ENCODE peak calls at places on chromosomes 5 and 9, in eight cellular contexts. I, C, J, W, E, K, B and N are unnamed samples. For H3K4me1, the result is how much of the 10 kb centered on the place peaks cover.

GRCh38 chr9:128102861-128103588 is 24.5 kb downstream of the PTGES2 start:
- DNase-seq in W (no peak), J (peak), I (no peak), K (no peak), C (no peak), E (no peak), B (no peak), N (peak)

GRCh38 chr9:5122116-5122515 is 63.3 kb downstream of the INSL6 start:
- DNase-seq in C (no peak), E (no peak), K (no peak), I (no peak), B (no peak), J (no peak), W (no peak), N (no peak)

GRCh38 chr9:84759300-84759750 is 89.8 kb downstream of the NTRK2 start:
- DNase-seq in E (no peak), C (no peak), J (no peak), K (no peak), W (no peak), B (no peak), I (no peak), N (no peak)

GRCh38 chr9:115000217-115000639 is 69.8 kb upstream of the TNFSF8 start:
- DNase-seq in C (no peak), K (no peak), J (no peak), W (no peak), I (no peak), B (no peak), E (no peak), N (no peak)

GRCh38 chr5:83991566-83992224 is 271.0 kb upstream of the HAPLN1 start:
- DNase-seq in J (no peak), I (no peak), W (no peak), E (no peak), C (no peak), B (no peak), K (no peak), N (no peak)

GRCh38 chr5:76622973-76623596 is at the start of gene F2RL2:
- DNase-seq in B (peak), J (no peak), W (peak), K (no peak), I (no peak), E (no peak), C (no peak), N (no peak)

GRCh38 chr5:62450259-62450658 is 37.7 kb downstream of the IPO11 start:
- DNase-seq in E (no peak), J (no peak), K (no peak), C (no peak), W (no peak), I (no peak), B (no peak), N (no peak)

GRCh38 chr9:128115187-128116103 is 12.1 kb downstream of the PTGES2 start:
- DNase-seq in E (peak), W (no peak), I (no peak), K (peak), B (peak), C (no peak), J (peak), N (peak)

GRCh38 chr5:141714542-141715303 is 32.7 kb upstream of the ARAP3 start:
- DNase-seq in C (no peak), W (no peak), I (no peak), J (no peak), K (no peak), E (no peak), B (no peak), N (no peak)

GRCh38 chr9:22100626-22101025 is 91.5 kb upstream of the CDKN2B start:
- DNase-seq in E (no peak), K (no peak), B (no peak), I (peak), J (no peak), W (peak), C (no peak), N (no peak)

GRCh38 chr5:172774561-172775271 is 3.7 kb upstream of the DUSP1 start:
- DNase-seq in J (no peak), E (no peak), C (no peak), W (no peak), K (no peak), I (no peak), B (no peak), N (no peak)

GRCh38 chr5:149561848-149562247 is 10.6 kb upstream of the CSNK1A1 start:
- DNase-seq in J (no peak), I (peak), E (no peak), K (no peak), W (peak), B (no peak), C (peak), N (no peak)

GRCh38 chr9:121634800-121635261 is 16.6 kb upstream of the DAB2IP start:
- DNase-seq in E (no peak), W (peak), I (no peak), C (peak), J (no peak), K (no peak), B (no peak), N (no peak)
- TF ChIP-seq CTCF in E (peak), W (peak), I (peak), C (peak), J (peak), K (no peak), B (no peak), N (no peak)

DNA sequence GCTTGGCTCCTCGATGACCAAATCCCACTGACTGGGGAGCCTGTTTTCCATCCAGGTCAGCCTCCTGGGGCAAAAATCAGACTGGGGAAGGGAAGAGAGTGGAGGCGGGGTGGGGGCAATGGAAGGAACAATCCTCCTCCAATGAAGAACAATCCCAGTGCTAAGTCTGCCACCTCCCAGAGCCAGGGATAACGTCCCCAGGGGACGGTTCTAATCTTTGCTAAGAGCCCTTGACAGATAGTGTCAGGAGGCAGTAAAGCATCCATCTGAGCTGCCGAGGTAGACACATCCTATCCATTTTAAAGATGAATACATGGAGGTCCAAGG is 298.5 kb upstream of the MSX2 start:
- DNase-seq in E (no peak), W (no peak), I (no peak), B (no peak), C (no peak), K (no peak), J (no peak), N (no peak)
- H3K4me1 ChIP-seq in E (under half), W (under half), I (under half), B (under half), C (under half), K (under half), J (under half), N (under half)

GRCh38 chr5:167912944-167913343 is 378.5 kb upstream of the WWC1 start:
- DNase-seq in C (no peak), B (no peak), E (no peak), J (no peak), K (no peak), W (peak), I (no peak), N (no peak)
- TF ChIP-seq POLR2AphosphoS5 in C (no peak), B (no peak), E (no peak), J (no peak), K (no peak), W (no peak), I (no peak), N (no peak)

GRCh38 chr9:16732546-16732945 is 137.9 kb downstream of the BNC2 start:
- DNase-seq in K (no peak), J (no peak), B (no peak), C (no peak), E (no peak), I (no peak), W (no peak), N (no peak)
- TF ChIP-seq CTCF in K (no peak), J (no peak), B (no peak), C (no peak), E (no peak), I (no peak), W (no peak), N (no peak)

GRCh38 chr9:86282979-86283535 is 719 bp upstream of the ISCA1 start:
- DNase-seq in J (no peak), K (no peak), B (peak), E (no peak), W (no peak), I (no peak), C (no peak), N (peak)

GRCh38 chr9:86287013-86287412 is 4.7 kb upstream of the ISCA1 start:
- DNase-seq in J (no peak), W (peak), K (no peak), C (peak), B (no peak), I (no peak), E (no peak), N (no peak)

GRCh38 chr9:86286278-86286677 is 3.9 kb upstream of the ISCA1 start:
- DNase-seq in I (no peak), E (no peak), C (no peak), B (no peak), W (peak), K (no peak), J (no peak), N (no peak)

GRCh38 chr9:86282077-86282978 is at the start of gene ISCA1:
- DNase-seq in J (peak), I (peak), E (peak), W (peak), K (peak), C (peak), B (peak), N (peak)

DNA sequence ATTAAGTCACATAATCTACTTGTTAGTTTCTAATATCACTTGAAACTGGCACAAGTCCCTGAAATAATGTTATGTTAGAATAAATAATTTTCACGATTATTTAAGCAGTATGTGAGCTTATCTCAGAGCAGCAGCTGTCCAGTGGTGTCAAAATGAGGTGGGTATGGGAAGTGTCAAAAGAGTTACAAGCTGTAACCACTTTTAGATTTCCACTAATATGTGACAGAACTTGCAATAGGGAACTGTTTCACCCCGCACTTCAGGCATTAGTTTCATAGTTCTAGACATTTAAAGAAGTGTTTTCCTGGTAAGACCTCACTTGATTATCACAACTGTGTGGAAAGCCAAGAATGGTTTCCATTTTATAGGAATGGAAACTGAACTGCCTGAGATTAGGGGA is 2.9 kb upstream of the ISCA1 start:
- DNase-seq in C (no peak), K (no peak), W (no peak), I (no peak), J (no peak), E (no peak), B (no peak), N (no peak)
- H3K4me1 ChIP-seq in C (under half), K (under half), W (under half), I (under half), J (under half), E (under half), B (under half), N (under half)

GRCh38 chr9:113913426-113914195 is 37.5 kb downstream of the ZNF618 start:
- DNase-seq in W (no peak), I (no peak), C (no peak), B (no peak), K (no peak), E (no peak), J (peak), N (no peak)
- TF ChIP-seq POLR2AphosphoS5 in W (no peak), I (no peak), C (no peak), B (no peak), K (no peak), E (no peak), J (no peak), N (no peak)

GRCh38 chr5:122030251-122030650 is 47.8 kb downstream of the LOX start:
- DNase-seq in B (no peak), C (no peak), I (no peak), K (no peak), W (peak), E (no peak), J (no peak), N (no peak)
- TF ChIP-seq CTCF in B (no peak), C (no peak), I (no peak), K (no peak), W (peak), E (no peak), J (no peak), N (no peak)

GRCh38 chr5:133938039-133938821 is 30.2 kb downstream of the C5orf15 start:
- DNase-seq in C (no peak), K (no peak), B (no peak), W (no peak), J (peak), I (no peak), E (no peak), N (no peak)
- H3K4me1 ChIP-seq in C (under half), K (under half), B (under half), W (under half), J (under half), I (under half), E (under half), N (under half)

GRCh38 chr9:72579190-72579589 is 57.8 kb downstream of the TMC1 start:
- DNase-seq in C (no peak), J (peak), W (no peak), E (peak), B (no peak), K (peak), I (peak), N (no peak)

GRCh38 chr9:72579880-72580570 is 58.6 kb downstream of the TMC1 start:
- DNase-seq in K (no peak), E (no peak), W (no peak), J (no peak), I (no peak), B (no peak), C (no peak), N (no peak)

GRCh38 chr9:72575673-72576072 is 54.3 kb downstream of the TMC1 start:
- DNase-seq in I (no peak), W (no peak), C (no peak), B (no peak), K (no peak), E (no peak), J (no peak), N (no peak)

GRCh38 chr9:72576087-72576486 is 54.7 kb downstream of the TMC1 start:
- DNase-seq in W (no peak), B (no peak), J (no peak), K (no peak), C (no peak), I (no peak), E (no peak), N (no peak)

GRCh38 chr9:72577212-72577753 is 55.9 kb downstream of the TMC1 start:
- DNase-seq in W (no peak), J (no peak), K (no peak), E (no peak), B (no peak), I (peak), C (no peak), N (no peak)
- TF ChIP-seq POLR2AphosphoS5 in W (no peak), J (peak), K (no peak), E (peak), B (peak), I (peak), C (no peak), N (no peak)

GRCh38 chr9:3981897-3982296 is 318.0 kb downstream of the GLIS3 start:
- DNase-seq in C (no peak), J (no peak), E (no peak), B (no peak), I (no peak), W (no peak), K (no peak), N (no peak)
- TF ChIP-seq CTCF in C (no peak), J (no peak), E (no peak), B (no peak), I (no peak), W (no peak), K (no peak), N (no peak)